ENCODE peak calls at places on chromosomes 5 and 9, in six cellular contexts. F is aorta, C is AG10803, I is kidney epithelial cell, S is BE2C, L is heart left ventricle. J is an unnamed sample.

GRCh38 chr5:170467000-170467707 is 36.7 kb upstream of the KCNIP1 start:
- DNase-seq in I (peak; percentile 85), L (peak; percentile 38), C (peak; percentile 88), S (no peak), F (no peak), J (peak; percentile 79)

GRCh38 chr5:113123563-113123962 is 147.0 kb downstream of the DCP2 start:
- DNase-seq in L (no peak), S (peak; percentile 60), C (no peak), F (no peak), I (peak; percentile 10), J (no peak)

GRCh38 chr9:116569111-116569510 is 118.0 kb upstream of the TRIM32 start:
- DNase-seq in S (no peak), F (no peak), I (no peak), L (no peak), C (no peak), J (no peak)

GRCh38 chr9:21810388-21810787 is 8.0 kb downstream of the MTAP start:
- DNase-seq in F (no peak), C (peak; percentile 35), I (no peak), L (no peak), S (no peak), J (peak; percentile 27)

GRCh38 chr9:76634356-76635054 is 129.7 kb upstream of the PCA3 start:
- DNase-seq in I (peak; percentile 16), L (no peak), S (no peak), C (peak; percentile 64), F (no peak), J (peak; percentile 76)

GRCh38 chr5:143575264-143575663 is 171.8 kb upstream of the NR3C1 start:
- DNase-seq in L (no peak), S (no peak), C (no peak), I (no peak), F (no peak), J (no peak)

GRCh38 chr5:56094579-56095361 is 100.0 kb upstream of the IL6ST start:
- DNase-seq in S (no peak), F (no peak), C (no peak), I (no peak), L (no peak), J (no peak)

GRCh38 chr5:139088024-139088423 is 110.1 kb downstream of the SIL1 start:
- DNase-seq in F (no peak), S (no peak), C (no peak), L (no peak), I (no peak), J (no peak)

GRCh38 chr5:1118231-1118698 is 6.4 kb upstream of the SLC12A7 start:
- DNase-seq in I (no peak), L (peak; percentile 77), C (no peak), S (peak; percentile 66), F (no peak), J (no peak)

GRCh38 chr5:139014726-139015125 is 139.6 kb upstream of the LRRTM2 start:
- DNase-seq in L (no peak), F (no peak), C (peak; percentile 39), I (peak; percentile 10), S (no peak), J (peak; percentile 84)

GRCh38 chr5:8060235-8061139 is 191.5 kb downstream of the MTRR start:
- DNase-seq in S (no peak), L (no peak), I (no peak), C (no peak), F (no peak), J (no peak)

GRCh38 chr5:180391276-180391675 is 38.1 kb upstream of the GFPT2 start:
- DNase-seq in L (no peak), I (no peak), F (peak; percentile 67), S (no peak), C (no peak), J (no peak)

GRCh38 chr5:35114698-35115097 is 66.9 kb upstream of the AGXT2 start:
- DNase-seq in C (no peak), S (no peak), L (no peak), I (no peak), F (no peak), J (no peak)

GRCh38 chr5:179273074-179273435 is 72.2 kb downstream of the ADAMTS2 start:
- DNase-seq in F (peak; percentile 48), I (no peak), C (no peak), L (peak; percentile 30), S (no peak), J (no peak)

GRCh38 chr5:160367261-160367660 is 3.2 kb downstream of the C1QTNF2 start:
- DNase-seq in F (no peak), I (no peak), C (no peak), S (no peak), L (no peak), J (no peak)

GRCh38 chr5:172697123-172698121 is 56.4 kb downstream of the NEURL1B start:
- DNase-seq in F (peak; percentile 94), L (peak; percentile 91), C (peak; percentile 79), I (peak; percentile 35), S (peak; percentile 88), J (peak; percentile 90)

GRCh38 chr9:127734247-127734746 is 797 bp downstream of the TOR2A start:
- DNase-seq in C (no peak), L (no peak), I (no peak), S (no peak), F (no peak), J (no peak)

DNA sequence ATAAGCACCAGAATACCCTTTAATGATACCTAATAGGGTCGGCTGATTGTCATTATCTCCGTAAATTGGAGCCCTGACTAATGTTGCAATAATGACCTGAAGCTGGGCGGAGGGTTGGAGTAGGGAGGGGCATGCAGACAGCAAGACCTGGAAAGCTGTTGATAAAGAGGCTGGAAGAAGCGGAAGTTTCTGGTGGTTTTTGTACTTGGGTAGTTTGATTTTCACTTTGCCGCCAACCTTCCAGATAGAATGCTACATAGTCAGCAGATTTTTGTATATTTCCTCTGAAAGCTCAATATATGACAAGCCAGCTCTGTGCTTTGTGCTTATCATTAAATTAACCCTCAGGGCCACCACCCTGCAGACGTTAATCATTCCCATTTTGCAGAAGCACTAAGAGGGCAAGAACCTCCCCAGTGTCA is 34.9 kb downstream of the DIRAS2 start:
- DNase-seq in L (no peak), S (peak; percentile 65), C (no peak), F (no peak), I (no peak), J (no peak)
- H3K4me3 ChIP-seq in L (no peak overlapping the region), S (no peak overlapping the region), C (no peak overlapping the region), F (no peak overlapping the region), I (no peak overlapping the region), J (no peak overlapping the region)

GRCh38 chr5:108382784-108383358 is 973 bp upstream of the FBXL17 start:
- DNase-seq in F (no peak), C (peak; percentile 8), L (no peak), S (no peak), I (no peak), J (no peak)

GRCh38 chr5:108384741-108385140 is 2.8 kb upstream of the FBXL17 start:
- DNase-seq in L (no peak), I (no peak), F (no peak), S (no peak), C (no peak), J (no peak)

GRCh38 chr5:108387756-108388155 is 5.9 kb upstream of the FBXL17 start:
- DNase-seq in L (no peak), S (no peak), F (no peak), C (no peak), I (no peak), J (no peak)

GRCh38 chr5:108381955-108382783 is at the start of gene FBXL17:
- DNase-seq in S (peak; percentile 90), L (peak; percentile 97), F (peak; percentile 98), I (peak; percentile 72), C (peak; percentile 92), J (peak; percentile 89)

DNA sequence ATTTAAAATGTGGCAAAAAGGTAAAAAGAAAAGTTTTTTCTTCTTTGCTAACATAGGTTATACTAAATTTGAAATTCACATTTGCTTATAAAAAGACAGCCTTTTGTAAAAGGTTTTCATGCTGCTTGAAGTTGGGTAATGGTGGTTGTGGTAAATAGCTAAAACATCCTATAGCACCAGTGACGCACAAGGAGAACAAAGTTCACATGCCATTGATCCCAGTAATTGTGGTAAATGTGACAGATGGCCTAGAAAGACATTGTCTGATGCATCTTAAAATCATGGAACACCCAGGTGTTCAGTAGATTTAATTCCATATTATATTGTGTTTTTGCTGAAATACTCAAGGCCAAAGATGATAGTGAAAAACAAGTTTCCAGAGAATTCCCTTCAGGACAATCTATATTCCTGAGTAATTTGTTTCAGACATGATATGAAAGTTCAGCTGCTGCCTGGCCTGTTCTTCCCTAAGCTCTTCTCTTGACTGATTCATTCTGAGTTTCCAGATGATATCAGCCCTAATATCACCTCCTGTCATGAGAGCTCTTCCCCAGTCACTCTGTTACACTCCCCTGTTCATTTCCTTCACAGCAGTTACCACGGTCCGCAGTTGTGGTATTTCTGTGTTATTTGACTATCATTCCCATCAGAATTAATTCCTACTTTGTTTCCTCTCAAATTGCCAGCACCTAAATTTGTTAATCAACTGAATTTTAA is 4.6 kb upstream of the FBXL17 start:
- DNase-seq in F (no peak), I (no peak), C (peak; percentile 45), L (no peak), S (no peak), J (no peak)
- H3K4me3 ChIP-seq in F (no peak overlapping the region), I (no peak overlapping the region), C (no peak overlapping the region), L (no peak overlapping the region), S (no peak overlapping the region), J (no peak overlapping the region)

DNA sequence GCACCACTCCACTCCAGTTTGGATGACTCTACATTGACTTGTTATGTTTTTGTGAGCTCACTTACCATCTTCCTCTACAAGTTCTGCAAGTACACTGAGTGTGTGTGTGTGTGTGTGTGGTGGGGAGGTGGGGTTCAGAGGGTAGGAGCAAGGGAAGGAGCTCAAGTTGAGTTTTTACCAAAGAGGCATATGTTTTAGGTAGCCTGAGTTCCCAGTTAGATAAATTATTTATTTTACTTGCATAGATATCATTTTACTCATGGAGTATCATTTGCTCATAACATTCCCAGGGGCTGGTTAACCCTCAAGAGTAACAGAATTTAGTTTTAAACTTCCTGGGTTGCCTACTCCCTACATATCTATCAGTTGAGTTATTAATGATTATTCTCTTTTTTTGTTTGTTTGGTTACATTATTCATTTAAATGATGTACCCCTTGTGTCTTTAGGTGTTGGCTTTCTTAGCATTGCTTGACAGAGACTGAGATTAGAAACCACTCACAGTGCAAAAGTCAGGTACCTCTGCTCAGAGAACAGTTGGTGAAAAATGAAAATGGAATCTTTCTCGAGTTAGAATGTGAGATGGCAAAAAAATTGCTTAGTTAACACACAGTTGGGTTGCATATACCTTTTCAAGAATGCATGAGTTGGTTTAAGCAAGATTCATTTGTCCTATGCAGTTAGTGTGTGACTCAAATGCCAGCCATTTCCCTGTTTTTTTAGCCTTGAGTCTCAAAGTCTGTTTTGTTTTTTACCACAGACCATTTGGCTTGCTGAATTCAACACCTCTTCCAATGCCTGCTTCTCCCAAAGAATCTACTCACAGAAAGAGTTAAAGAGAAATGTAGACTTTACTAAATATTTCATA is 29.2 kb downstream of the TNFSF8 start:
- DNase-seq in F (no peak), I (no peak), L (no peak), S (no peak), C (peak; percentile 81), J (peak; percentile 58)
- H3K4me3 ChIP-seq in F (no peak overlapping the region), I (no peak overlapping the region), L (no peak overlapping the region), S (no peak overlapping the region), C (no peak overlapping the region), J (no peak overlapping the region)

DNA sequence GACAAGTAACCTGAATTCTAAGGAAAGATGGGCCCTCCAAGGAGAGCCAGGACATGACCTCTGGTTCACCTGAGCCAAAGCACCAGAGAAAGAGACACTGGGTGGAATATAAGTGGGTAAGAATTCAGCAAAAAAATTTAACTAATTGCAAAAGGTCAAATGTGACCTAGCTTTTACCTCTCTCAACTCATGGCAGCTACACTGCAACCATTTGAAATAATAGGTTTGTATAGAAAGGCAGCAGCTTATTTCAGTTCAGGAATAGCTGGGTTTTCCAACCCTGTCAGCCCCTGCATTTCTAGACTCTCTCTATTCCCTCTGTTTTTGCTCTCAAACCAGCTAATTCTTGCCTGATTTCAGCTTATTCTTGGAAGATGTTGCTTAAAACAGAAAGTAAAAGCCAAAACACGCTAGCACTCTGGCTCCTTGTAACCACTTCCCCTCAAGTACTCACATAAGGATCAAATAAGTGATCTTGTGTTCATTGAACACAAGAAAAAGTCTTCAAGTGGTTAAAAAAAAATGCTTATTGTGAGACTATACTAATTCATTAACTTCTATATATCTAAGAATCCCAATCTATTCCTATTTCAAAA is 101.1 kb upstream of the NR4A3 start:
- DNase-seq in I (no peak), C (peak; percentile 63), S (no peak), F (no peak), L (no peak), J (peak; percentile 44)
- H3K4me3 ChIP-seq in I (no peak overlapping the region), C (peak overlapping the region; percentile 36), S (no peak overlapping the region), F (peak overlapping the region; percentile 20), L (peak overlapping the region; percentile 47), J (peak overlapping the region; percentile 43)

J was measured in fibroblast of the aortic adventitia.